ENCODE peak calls at places on chromosome 6, in six cellular contexts. L, Q, W, M, U and V are unnamed samples.

GRCh38 chr6:100101656-100102055 is 107.6 kb upstream of the MCHR2 start:
- DNase-seq in L (no peak), Q (no peak), W (no peak), M (no peak), U (no peak), V (no peak)

GRCh38 chr6:120938876-120939231 is 395.4 kb downstream of the TBC1D32 start:
- DNase-seq in L (no peak), Q (no peak), W (no peak), M (no peak), U (no peak), V (no peak)

GRCh38 chr6:76418657-76419217 is 346.3 kb upstream of the IMPG1 start:
- DNase-seq in L (no peak), Q (no peak), W (no peak), M (no peak), U (no peak), V (no peak)

GRCh38 chr6:53095716-53096115 is 30.5 kb downstream of the FBXO9 start:
- DNase-seq in L (no peak), Q (no peak), W (no peak), M (no peak), U (no peak), V (no peak)

GRCh38 chr6:130560231-130560630 is 194.4 kb downstream of the TMEM200A start:
- DNase-seq in L (no peak), Q (no peak), W (no peak), M (no peak), U (no peak), V (no peak)

GRCh38 chr6:38802497-38802896 is 87.4 kb downstream of the DNAH8 start:
- DNase-seq in L (no peak), Q (no peak), W (no peak), M (no peak), U (no peak), V (no peak)

GRCh38 chr6:138596126-138596525 is 96.8 kb upstream of the NHSL1 start:
- DNase-seq in L (no peak), Q (no peak), W (no peak), M (no peak), U (no peak), V (no peak)

GRCh38 chr6:28161410-28162079 is 19.9 kb downstream of the ZKSCAN8 start:
- DNase-seq in L (peak; percentile 32), Q (peak; percentile 56), W (peak; percentile 85), M (peak; percentile 89), U (peak; percentile 95), V (peak; percentile 70)

GRCh38 chr6:51323056-51323455 is 504.4 kb downstream of the TFAP2B start:
- DNase-seq in L (no peak), Q (no peak), W (no peak), M (no peak), U (no peak), V (no peak)

GRCh38 chr6:150549577-150550184 is 50.0 kb upstream of the PLEKHG1 start:
- DNase-seq in L (no peak), Q (no peak), W (no peak), M (no peak), U (no peak), V (no peak)

GRCh38 chr6:15387118-15387517 is 141.2 kb downstream of the JARID2 start:
- DNase-seq in L (no peak), Q (no peak), W (no peak), M (no peak), U (peak; percentile 45), V (no peak)

GRCh38 chr6:56040271-56040670 is 164.9 kb upstream of the BMP5 start:
- DNase-seq in L (no peak), Q (no peak), W (no peak), M (no peak), U (no peak), V (no peak)

GRCh38 chr6:17968081-17968518 is 19.3 kb downstream of the KIF13A start:
- DNase-seq in L (no peak), Q (no peak), W (peak; percentile 64), M (no peak), U (peak; percentile 55), V (peak; percentile 5)

GRCh38 chr6:66771626-66772025 is 1064.6 kb upstream of the EYS start:
- DNase-seq in L (no peak), Q (no peak), W (no peak), M (no peak), U (no peak), V (no peak)

GRCh38 chr6:134822920-134823430 is 126.9 kb downstream of the ALDH8A1 start:
- DNase-seq in L (no peak), Q (no peak), W (no peak), M (peak; percentile 77), U (peak; percentile 87), V (peak; percentile 74)

GRCh38 chr6:5809471-5809870 is 197.3 kb downstream of the NRN1 start:
- DNase-seq in L (no peak), Q (no peak), W (no peak), M (no peak), U (no peak), V (no peak)

DNA sequence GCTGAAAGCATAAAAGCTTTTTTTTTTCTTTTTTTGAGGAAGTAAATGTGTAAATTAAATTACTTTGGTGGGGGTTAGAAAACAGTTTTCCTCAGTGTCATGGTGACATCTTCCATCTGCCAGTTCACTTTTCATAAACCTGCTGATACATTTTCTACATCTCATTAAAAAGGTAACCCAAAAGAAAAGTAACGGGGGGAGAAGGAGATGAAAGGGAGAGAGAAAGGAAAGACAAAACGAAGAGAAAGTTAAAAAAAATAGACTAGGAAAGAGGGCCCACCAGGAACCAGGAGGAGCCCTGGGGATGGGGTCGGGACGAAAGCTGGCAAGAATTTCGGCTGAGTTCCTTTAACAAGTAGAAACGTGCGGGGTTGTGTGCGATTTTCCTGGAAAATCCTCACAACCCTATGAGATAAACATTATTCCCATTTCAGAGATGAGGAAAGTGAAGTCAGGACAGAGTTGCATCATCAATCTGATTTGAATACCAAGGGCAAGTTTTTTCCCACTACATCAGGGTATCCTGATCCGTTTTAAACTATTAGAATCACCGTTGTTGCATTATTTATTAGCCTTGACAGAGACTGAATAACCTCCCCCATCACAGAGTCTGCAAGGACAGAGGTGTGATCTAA is 53.4 kb upstream of the TPD52L1 start:
- DNase-seq in L (no peak), Q (no peak), W (no peak), M (no peak), U (no peak), V (no peak)
- H3K4me3 ChIP-seq in L (peak overlapping the region; percentile 42), Q (peak overlapping the region; percentile 82), W (peak overlapping the region; percentile 78), M (peak overlapping the region; percentile 58), U (peak overlapping the region; percentile 76), V (peak overlapping the region; percentile 41)

DNA sequence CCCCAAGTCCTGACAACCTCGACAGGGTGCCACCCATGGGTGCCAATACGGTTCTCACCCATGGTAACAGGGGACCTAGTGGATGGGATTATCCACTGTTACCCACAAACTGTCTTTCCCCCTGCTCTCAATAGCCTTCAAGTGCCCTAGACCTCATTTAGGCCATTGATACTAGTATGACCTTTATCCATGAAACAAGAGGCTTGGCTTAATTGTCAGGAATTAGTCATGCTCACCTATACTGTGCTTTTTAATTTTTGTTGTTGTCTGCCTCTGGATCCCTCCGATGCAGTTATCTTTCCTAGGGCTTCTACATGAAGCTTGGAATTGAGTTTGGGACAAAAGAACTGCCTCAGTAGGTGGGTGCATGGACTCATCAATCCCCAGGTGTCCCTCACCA is 11.8 kb upstream of the IL22RA2 start:
- DNase-seq in L (no peak), Q (no peak), W (no peak), M (no peak), U (no peak), V (no peak)
- H3K9me3 ChIP-seq in L (peaks cover 62% of the 10 kb centered on the region), Q (peaks cover 39% of the 10 kb centered on the region), W (peaks cover 43% of the 10 kb centered on the region), M (peaks cover 6% of the 10 kb centered on the region), U (peaks cover 90% of the 10 kb centered on the region), V (peaks cover 51% of the 10 kb centered on the region)

DNA sequence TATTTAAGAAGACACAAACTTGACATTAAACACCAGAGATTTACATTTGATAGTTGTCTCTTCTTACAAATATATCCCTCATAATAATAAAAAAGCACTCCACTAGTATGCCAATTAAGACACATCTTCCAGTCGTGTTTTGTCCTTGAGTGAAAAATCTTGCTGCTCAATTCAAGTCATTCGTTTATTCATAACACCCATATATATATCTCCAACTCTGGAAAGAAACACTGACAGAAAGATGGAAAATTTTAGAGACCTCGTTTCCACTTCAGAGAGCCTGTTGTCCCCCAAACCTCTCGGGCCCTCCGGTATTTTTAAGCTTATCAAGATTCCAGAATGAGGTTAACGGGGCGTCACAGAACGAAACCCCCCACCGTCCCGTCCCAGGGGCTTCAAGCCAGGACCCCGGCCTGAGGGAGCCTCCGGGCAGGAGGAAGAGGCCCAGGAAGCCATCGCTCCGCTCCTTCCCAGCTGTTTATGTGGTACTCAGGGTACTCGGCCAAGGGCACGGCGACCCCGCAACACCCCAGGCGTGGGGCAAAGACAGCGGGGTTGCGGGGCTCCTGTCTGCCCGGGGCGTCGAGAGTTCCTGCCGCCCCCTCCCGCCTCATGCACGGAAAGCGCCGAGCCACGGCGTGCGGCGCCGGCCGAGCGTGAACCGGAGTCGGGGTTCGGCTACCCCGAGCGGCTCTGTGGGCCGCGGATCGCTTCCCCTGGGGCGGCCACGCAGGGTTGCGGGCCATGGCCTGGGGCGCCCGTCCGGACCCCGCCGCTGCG is 635 bp upstream of the SNX9 start:
- DNase-seq in L (no peak), Q (no peak), W (peak; percentile 68), M (no peak), U (peak; percentile 77), V (peak; percentile 36)
- H3K4me3 ChIP-seq in L (peak overlapping the region; percentile 97), Q (peak overlapping the region; percentile 99), W (peak overlapping the region; percentile 92), M (no peak overlapping the region), U (peak overlapping the region; percentile 63), V (peak overlapping the region; percentile 52)

GRCh38 chr6:168376811-168377480 is 57.4 kb upstream of the DACT2 start:
- DNase-seq in L (no peak), Q (peak; percentile 52), W (no peak), M (no peak), U (no peak), V (no peak)

GRCh38 chr6:168374541-168375071 is 55.0 kb upstream of the DACT2 start:
- DNase-seq in L (no peak), Q (peak; percentile 48), W (no peak), M (no peak), U (no peak), V (no peak)

GRCh38 chr6:168377856-168378832 is 58.6 kb upstream of the DACT2 start:
- DNase-seq in L (no peak), Q (no peak), W (no peak), M (no peak), U (no peak), V (no peak)

GRCh38 chr6:168376120-168376519 is 56.5 kb upstream of the DACT2 start:
- DNase-seq in L (no peak), Q (no peak), W (no peak), M (no peak), U (no peak), V (no peak)

GRCh38 chr6:168377481-168377850 is 57.9 kb upstream of the DACT2 start:
- DNase-seq in L (no peak), Q (no peak), W (peak; percentile 85), M (no peak), U (no peak), V (no peak)
- H3K9me3 ChIP-seq in L (no peaks in the 10 kb centered on the region), Q (no peaks in the 10 kb centered on the region), W (no peaks in the 10 kb centered on the region), M (no peaks in the 10 kb centered on the region), U (peaks cover 28% of the 10 kb centered on the region), V (no peaks in the 10 kb centered on the region)

GRCh38 chr6:169161572-169162167 is 92.0 kb downstream of the THBS2 start:
- DNase-seq in L (no peak), Q (peak; percentile 34), W (no peak), M (no peak), U (peak; percentile 18), V (peak; percentile 43)
- H3K4me3 ChIP-seq in L (no peak overlapping the region), Q (no peak overlapping the region), W (no peak overlapping the region), M (no peak overlapping the region), U (no peak overlapping the region), V (peak overlapping the region; percentile 57)

GRCh38 chr6:22399693-22400092 is 102.9 kb upstream of the PRL start:
- DNase-seq in L (no peak), Q (peak; percentile 56), W (no peak), M (peak; percentile 20), U (no peak), V (peak; percentile 42)
- H3K9me3 ChIP-seq in L (no peaks in the 10 kb centered on the region), Q (no peaks in the 10 kb centered on the region), W (no peaks in the 10 kb centered on the region), M (no peaks in the 10 kb centered on the region), U (no peaks in the 10 kb centered on the region), V (no peaks in the 10 kb centered on the region)